ENCODE peak calls at places on chromosomes 11 and 22, in six cellular contexts. F is left lung, I is endothelial cell of umbilical vein, P is Panc1, O is Peyer's patch, U is left ventricle myocardium inferior. N is an unnamed sample. For H3K27me3, the result is how much of the 10 kb centered on the place peaks cover.

GRCh38 chr11:108963118-108963517 is 298.2 kb downstream of the DDX10 start:
- DNase-seq in I (no peak), F (no peak), U (no peak), O (no peak), P (no peak), N (no peak)

GRCh38 chr11:107705027-107705426 is 6.8 kb downstream of the SLN start:
- DNase-seq in F (no peak), U (no peak), I (peak), O (no peak), P (no peak), N (no peak)

GRCh38 chr11:13446444-13446843 is 16.6 kb downstream of the BTBD10 start:
- DNase-seq in O (no peak), P (no peak), U (no peak), F (no peak), I (peak), N (no peak)

GRCh38 chr22:47354668-47355387 is 592.4 kb downstream of the TBC1D22A start:
- DNase-seq in U (no peak), O (peak), I (no peak), P (no peak), F (no peak), N (no peak)

GRCh38 chr11:109320595-109320994 is 101.4 kb upstream of the C11orf87 start:
- DNase-seq in O (no peak), U (no peak), P (no peak), F (no peak), I (peak), N (no peak)

GRCh38 chr22:45262931-45263789 is 21.6 kb upstream of the UPK3A start:
- DNase-seq in U (peak), O (peak), F (peak), I (no peak), P (no peak), N (peak)

GRCh38 chr11:103894034-103894433 is 142.4 kb upstream of the DDI1 start:
- DNase-seq in U (no peak), I (no peak), P (no peak), O (no peak), F (no peak), N (no peak)

GRCh38 chr11:86277741-86278140 is 24.3 kb upstream of the HIKESHI start:
- DNase-seq in O (no peak), P (no peak), F (no peak), I (no peak), U (no peak), N (no peak)

GRCh38 chr22:19708323-19709011 is 5.8 kb upstream of the SEPTIN5 start:
- DNase-seq in F (no peak), P (no peak), O (no peak), I (no peak), U (no peak), N (no peak)

GRCh38 chr11:132405728-132406127 is 1035.3 kb downstream of the NTM start:
- DNase-seq in U (no peak), F (no peak), O (no peak), P (no peak), I (no peak), N (no peak)

GRCh38 chr22:39995346-39996252 is 845 bp downstream of the FAM83F start:
- DNase-seq in P (no peak), I (no peak), O (peak), F (no peak), U (no peak), N (no peak)

GRCh38 chr22:39996732-39997131 is 2.0 kb downstream of the FAM83F start:
- DNase-seq in I (peak), U (no peak), O (no peak), P (no peak), F (no peak), N (no peak)

GRCh38 chr22:39994566-39995345 is at the start of gene FAM83F:
- DNase-seq in P (no peak), F (no peak), U (no peak), I (no peak), O (peak), N (no peak)

GRCh38 chr22:39992088-39992826 is 2.5 kb upstream of the FAM83F start:
- DNase-seq in I (no peak), P (no peak), U (no peak), F (no peak), O (no peak), N (no peak)

DNA sequence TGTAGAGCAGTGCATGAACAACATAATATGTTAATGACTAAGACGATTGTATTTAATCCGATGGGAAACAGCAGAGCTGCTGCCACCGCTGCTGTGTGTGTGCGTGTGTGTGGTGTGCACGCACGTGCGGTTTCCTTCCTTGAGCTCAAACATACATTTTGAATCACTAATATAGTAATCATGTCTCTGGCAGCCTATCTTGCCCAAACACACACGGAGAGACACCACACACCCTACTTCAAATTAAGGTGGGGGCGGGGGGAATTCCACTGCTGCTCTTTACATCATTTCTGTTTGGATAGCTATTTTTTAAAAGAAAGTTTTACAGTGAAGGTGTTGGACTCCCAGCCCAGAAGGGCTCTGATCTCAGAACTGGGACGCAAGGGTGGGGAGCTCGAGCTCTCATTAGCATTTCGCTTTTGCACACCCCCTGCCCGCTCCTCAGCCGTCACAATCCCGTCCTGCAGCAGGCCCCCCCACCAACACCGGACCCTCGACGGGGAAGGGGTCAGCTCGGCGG is 648 bp upstream of the FAM83F start:
- DNase-seq in F (no peak), U (no peak), O (no peak), P (no peak), I (no peak), N (no peak)
- H3K4me3 ChIP-seq in F (no peak), U (no peak), O (peak), P (no peak), I (no peak), N (no peak)

GRCh38 chr22:25382762-25383161 is 163.3 kb downstream of the CRYBB2 start:
- DNase-seq in P (no peak), F (no peak), I (no peak), U (no peak), O (no peak), N (no peak)
- TF ChIP-seq CTCF in P (no peak), F (no peak), I (no peak), U (peak), O (no peak), N (peak)

DNA sequence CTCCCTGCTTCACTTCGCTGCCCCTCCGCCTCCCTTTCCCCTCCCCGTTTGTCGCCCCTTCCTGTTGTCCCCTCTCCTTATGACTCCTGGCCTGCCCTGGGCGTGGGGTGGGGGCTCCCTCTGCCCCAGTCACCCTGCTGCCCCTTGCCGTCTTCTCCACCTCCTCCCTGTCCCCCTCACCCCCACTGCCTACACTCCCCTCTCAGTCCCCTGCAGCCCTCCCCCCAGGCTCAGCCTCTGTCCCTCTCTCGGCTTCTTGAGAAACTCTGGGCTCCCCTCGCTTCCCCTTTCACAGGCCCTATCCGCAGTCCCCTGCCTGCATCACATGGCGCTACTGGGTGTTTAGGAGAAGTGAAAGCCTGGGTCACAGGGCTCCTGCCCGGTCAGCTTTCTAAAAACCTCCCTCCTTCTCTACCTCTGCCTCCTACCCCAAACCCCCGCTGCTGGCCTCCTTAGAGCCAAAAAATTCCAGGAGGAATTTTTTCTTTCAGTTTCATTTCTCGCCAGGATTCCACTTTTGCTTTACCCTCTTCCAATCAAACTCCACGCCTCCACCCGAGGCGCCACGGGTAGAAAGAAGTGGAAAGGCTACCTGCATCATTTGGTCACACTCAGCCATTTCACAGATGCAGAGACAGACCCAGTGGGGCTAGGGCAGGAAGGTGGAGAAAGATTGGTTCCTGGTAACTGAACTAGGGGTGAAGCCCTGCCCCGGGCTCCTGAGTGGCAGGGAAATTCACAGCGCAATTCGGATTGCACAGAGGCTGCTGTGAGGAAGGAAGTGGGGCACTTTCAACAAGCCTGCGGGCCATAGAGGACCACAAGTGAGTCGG is at the start of gene SLC15A3:
- DNase-seq in U (peak), F (peak), I (peak), P (no peak), O (no peak), N (peak)
- H3K27me3 ChIP-seq in U (under half), F (under half), I (under half), P (under half), O (under half), N (under half)

GRCh38 chr11:70185348-70186055 is 17.6 kb upstream of the FADD start:
- DNase-seq in O (no peak), F (no peak), P (no peak), U (no peak), I (no peak), N (no peak)
- H3K4me3 ChIP-seq in O (no peak), F (no peak), P (no peak), U (no peak), I (no peak), N (no peak)

DNA sequence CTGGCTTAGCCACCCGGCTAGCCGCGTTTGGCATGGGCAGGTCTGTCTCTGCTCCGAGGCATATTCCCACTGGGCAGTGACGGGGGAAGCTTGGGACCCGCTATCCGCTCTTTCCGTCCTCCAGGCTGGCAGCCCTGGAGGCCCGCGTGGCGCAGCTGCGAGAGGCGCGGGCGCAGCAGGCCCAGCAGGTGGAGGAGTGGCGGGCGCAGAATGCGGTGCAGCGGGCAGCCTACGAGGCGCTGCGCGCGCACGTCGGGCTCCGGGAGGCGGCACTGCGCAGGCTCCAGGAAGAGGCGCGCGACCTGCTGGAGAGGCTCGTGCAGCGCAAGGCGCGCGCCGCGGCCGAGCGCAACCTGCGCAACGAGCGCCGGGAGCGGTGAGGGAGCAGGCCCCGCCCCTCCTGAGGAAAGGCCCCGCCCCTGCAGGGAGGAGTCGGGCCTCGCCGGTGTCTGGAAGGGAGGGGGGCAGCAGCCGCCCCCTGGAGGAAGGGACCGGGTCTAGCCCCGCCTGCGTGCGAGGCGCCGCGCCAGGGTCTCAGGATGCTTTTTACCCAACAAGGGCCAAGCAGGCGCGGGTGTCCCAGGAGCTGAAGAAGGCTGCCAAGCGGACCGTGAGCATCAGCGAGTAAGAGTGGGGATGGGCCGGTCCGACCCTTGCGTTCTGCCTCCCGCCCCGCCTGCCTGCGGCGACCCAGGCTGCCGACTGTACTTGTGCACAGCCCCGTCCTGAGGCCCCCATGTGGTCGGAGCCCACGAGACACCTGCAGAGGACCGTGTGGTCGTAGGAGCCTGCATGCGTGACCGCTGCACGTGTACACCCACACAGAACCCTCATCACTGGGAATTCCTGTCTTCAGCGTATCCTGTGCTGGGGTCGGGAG is 7.9 kb downstream of the ATG16L2 start:
- DNase-seq in F (peak), O (peak), I (peak), P (peak), U (peak), N (peak)
- TF ChIP-seq CTCF in F (peak), O (no peak), I (peak), P (no peak), U (peak), N (no peak)

GRCh38 chr11:126637800-126638175 is 282.3 kb downstream of the ST3GAL4 start:
- DNase-seq in U (no peak), F (no peak), O (no peak), P (no peak), I (no peak), N (no peak)
- H3K27me3 ChIP-seq in U (half or more), F (under half), O (under half), P (under half), I (under half), N (under half)

DNA sequence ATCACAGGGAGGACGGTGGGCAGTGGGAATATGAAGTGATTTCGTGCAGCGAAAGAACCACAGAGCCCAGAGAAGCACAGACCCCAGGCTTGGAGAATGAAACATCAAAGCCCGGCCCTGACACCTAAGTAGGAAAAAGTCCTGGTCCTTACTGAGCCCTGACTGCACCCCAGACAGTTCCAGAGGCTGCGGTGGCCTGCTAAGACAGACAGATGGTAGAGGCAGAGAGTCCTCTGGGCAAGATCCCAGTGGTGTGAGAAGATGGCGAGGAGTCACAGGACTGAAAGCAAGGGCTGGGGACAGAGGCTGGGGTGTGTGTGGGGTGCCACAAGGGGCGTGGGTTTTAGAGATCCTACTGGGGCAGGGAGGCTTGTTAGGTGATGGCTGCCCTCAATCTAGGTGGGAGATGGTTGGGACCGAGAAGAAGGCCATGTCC is 3.7 kb downstream of the CBX6 start:
- DNase-seq in O (no peak), U (no peak), P (no peak), I (no peak), F (no peak), N (no peak)
- H3K4me3 ChIP-seq in O (no peak), U (no peak), P (no peak), I (no peak), F (no peak), N (no peak)

GRCh38 chr22:49566141-49566541 is 261.5 kb downstream of the BRD1 start:
- DNase-seq in U (no peak), I (no peak), P (no peak), O (peak), F (peak), N (no peak)

GRCh38 chr22:49564054-49564453 is 263.6 kb downstream of the BRD1 start:
- DNase-seq in P (no peak), F (no peak), O (no peak), U (no peak), I (no peak), N (no peak)

GRCh38 chr22:49566693-49567092 is 261.0 kb downstream of the BRD1 start:
- DNase-seq in O (peak), U (no peak), F (peak), P (no peak), I (no peak), N (no peak)

GRCh38 chr22:49564666-49565515 is 262.8 kb downstream of the BRD1 start:
- DNase-seq in U (no peak), I (no peak), O (peak), F (peak), P (no peak), N (no peak)

DNA sequence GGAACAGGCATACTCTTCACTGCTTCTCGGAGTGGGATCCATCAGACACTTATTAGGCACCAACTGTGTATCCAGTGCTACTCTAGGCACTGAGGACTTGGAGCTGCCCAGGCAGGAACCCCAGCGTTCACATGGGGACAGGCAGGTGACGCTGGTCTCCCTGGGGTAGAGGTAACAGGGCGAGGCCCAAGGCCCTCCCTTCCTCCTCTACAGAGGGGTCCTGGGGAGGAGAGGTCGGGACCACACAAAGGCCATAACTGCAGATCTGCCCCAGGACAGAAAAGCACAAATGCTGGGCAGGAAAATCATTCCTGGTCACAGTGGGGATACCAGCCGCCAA is 262.2 kb downstream of the BRD1 start:
- DNase-seq in O (no peak), I (no peak), U (no peak), F (no peak), P (no peak), N (no peak)
- TF ChIP-seq CTCF in O (no peak), I (no peak), U (no peak), F (no peak), P (no peak), N (no peak)

GRCh38 chr11:45362636-45363035 is 76.5 kb upstream of the SYT13 start:
- DNase-seq in O (no peak), U (no peak), P (no peak), F (no peak), I (no peak), N (no peak)
- H3K27me3 ChIP-seq in O (under half), U (under half), P (under half), F (under half), I (under half), N (under half)

GRCh38 chr11:2140411-2141400 is 1.5 kb upstream of the IGF2 start:
- DNase-seq in U (no peak), I (no peak), O (no peak), P (no peak), F (no peak), N (no peak)
- H3K4me3 ChIP-seq in U (peak), I (no peak), O (no peak), P (no peak), F (no peak), N (no peak)

N was measured in GM06990.